ENCODE peak calls at places on chromosome 20, in nine cellular contexts. T is endothelial cell, C is progenitor cell of endocrine pancreas, L is ovary, Y is HT-29, I is HS-5, O is SK-N-SH, E is aorta, B is ecto neural progenitor cell. J is an unnamed sample.

GRCh38 chr20:55172310-55173002 is 697.1 kb downstream of the DOK5 start:
- DNase-seq in T (no peak), C (no peak), B (no peak), O (no peak), L (no peak), I (no peak), Y (no peak), E (no peak), J (no peak)

GRCh38 chr20:19958243-19958642 is 58.9 kb upstream of the NAA20 start:
- DNase-seq in E (no peak), B (no peak), T (no peak), O (no peak), I (no peak), L (no peak), C (no peak), Y (no peak), J (no peak)

GRCh38 chr20:10861086-10861485 is 187.3 kb upstream of the JAG1 start:
- DNase-seq in O (no peak), B (no peak), L (no peak), E (no peak), C (no peak), T (no peak), Y (no peak), I (no peak), J (no peak)

GRCh38 chr20:59006864-59007757 is at the start of gene CTSZ:
- DNase-seq in E (peak), I (no peak), T (peak), B (peak), Y (peak), O (no peak), L (peak), C (peak), J (peak)

GRCh38 chr20:54350415-54350814 is 125.0 kb upstream of the DOK5 start:
- DNase-seq in I (peak), T (no peak), O (no peak), E (no peak), C (no peak), B (no peak), L (no peak), Y (no peak), J (no peak)

GRCh38 chr20:13868331-13868730 is 83.5 kb downstream of the NDUFAF5 start:
- DNase-seq in I (peak), T (no peak), C (no peak), Y (no peak), L (no peak), B (no peak), E (peak), O (no peak), J (no peak)

GRCh38 chr20:63153254-63154221 is 62.4 kb downstream of the YTHDF1 start:
- DNase-seq in T (no peak), E (peak), L (no peak), B (no peak), Y (no peak), I (no peak), O (no peak), C (no peak), J (no peak)

GRCh38 chr20:33191484-33191883 is 23.5 kb downstream of the BPIFA2 start:
- DNase-seq in L (no peak), O (no peak), C (no peak), T (no peak), Y (no peak), E (no peak), I (no peak), B (no peak), J (no peak)

GRCh38 chr20:7696311-7696710 is 243.9 kb downstream of the HAO1 start:
- DNase-seq in Y (no peak), C (no peak), B (no peak), I (no peak), E (no peak), T (no peak), L (no peak), O (no peak), J (no peak)

GRCh38 chr20:6053776-6054688 is at the start of gene LRRN4:
- DNase-seq in C (no peak), O (no peak), Y (peak), I (peak), L (no peak), B (no peak), E (no peak), T (peak), J (no peak)

GRCh38 chr20:5835234-5835845 is 85.1 kb downstream of the SHLD1 start:
- DNase-seq in L (peak), O (peak), B (no peak), T (no peak), I (peak), C (no peak), E (no peak), Y (peak), J (no peak)

GRCh38 chr20:3766832-3767433 is 620 bp downstream of the ADISSP start:
- DNase-seq in O (no peak), Y (no peak), L (peak), B (no peak), I (no peak), E (no peak), T (no peak), C (no peak), J (no peak)

GRCh38 chr20:33693741-33694645 is 7.8 kb upstream of the E2F1 start:
- DNase-seq in Y (no peak), T (no peak), E (peak), I (no peak), O (peak), B (peak), C (no peak), L (peak), J (peak)

GRCh38 chr20:24830649-24831048 is 118.4 kb upstream of the CST7 start:
- DNase-seq in E (no peak), I (no peak), L (no peak), O (no peak), C (no peak), Y (no peak), T (no peak), B (no peak), J (no peak)

GRCh38 chr20:25040438-25040831 is 17.5 kb downstream of the ACSS1 start:
- DNase-seq in E (peak), L (peak), B (no peak), Y (no peak), T (no peak), O (no peak), C (no peak), I (no peak), J (peak)

GRCh38 chr20:53917145-53918009 is 153.0 kb downstream of the BCAS1 start:
- DNase-seq in T (no peak), I (peak), B (no peak), E (peak), Y (no peak), O (peak), C (no peak), L (peak), J (peak)

GRCh38 chr20:61803416-61803902 is 262.2 kb downstream of the TAF4 start:
- DNase-seq in C (no peak), B (no peak), O (no peak), T (no peak), Y (no peak), I (no peak), E (no peak), L (no peak), J (peak)

GRCh38 chr20:982754-983153 is 19.4 kb downstream of the RSPO4 start:
- DNase-seq in C (no peak), Y (no peak), E (no peak), B (peak), L (no peak), T (no peak), I (no peak), O (no peak), J (no peak)

GRCh38 chr20:24818056-24818455 is 131.0 kb upstream of the CST7 start:
- DNase-seq in B (no peak), L (no peak), Y (no peak), T (no peak), I (no peak), E (no peak), O (no peak), C (no peak), J (no peak)

GRCh38 chr20:53940356-53940694 is 130.1 kb downstream of the BCAS1 start:
- DNase-seq in I (no peak), B (no peak), Y (no peak), O (no peak), L (no peak), E (no peak), T (no peak), C (no peak), J (no peak)

GRCh38 chr20:6882911-6883310 is 115.4 kb downstream of the BMP2 start:
- DNase-seq in O (no peak), L (no peak), T (no peak), E (no peak), Y (no peak), B (no peak), C (no peak), I (peak), J (no peak)

GRCh38 chr20:38034108-38034649 is 633 bp downstream of the RPRD1B start:
- DNase-seq in B (no peak), L (no peak), T (no peak), Y (peak), O (no peak), C (no peak), E (no peak), I (no peak), J (no peak)

GRCh38 chr20:53570446-53571276 is 23.0 kb downstream of the ZNF217 start:
- DNase-seq in Y (no peak), B (no peak), C (no peak), I (no peak), E (no peak), L (no peak), T (no peak), O (no peak), J (no peak)

GRCh38 chr20:57811373-57812020 is 101.7 kb upstream of the PMEPA1 start:
- DNase-seq in L (no peak), I (no peak), Y (peak), C (no peak), T (no peak), E (no peak), B (no peak), O (no peak), J (no peak)

GRCh38 chr20:9241232-9241692 is 172.4 kb downstream of the PLCB4 start:
- DNase-seq in T (no peak), O (no peak), Y (peak), E (no peak), C (no peak), I (peak), B (no peak), L (no peak), J (no peak)

GRCh38 chr20:33507461-33507860 is 17.6 kb downstream of the CBFA2T2 start:
- DNase-seq in L (no peak), B (no peak), O (no peak), C (no peak), Y (no peak), T (no peak), E (no peak), I (no peak), J (no peak)

GRCh38 chr20:15310361-15310760 is 972.9 kb upstream of the FLRT3 start:
- DNase-seq in O (no peak), C (no peak), E (no peak), I (no peak), Y (no peak), T (no peak), B (no peak), L (no peak), J (no peak)

GRCh38 chr20:2358006-2358405 is 22.7 kb upstream of the TGM6 start:
- DNase-seq in I (no peak), E (no peak), B (no peak), C (no peak), O (no peak), Y (no peak), T (no peak), L (no peak), J (no peak)

GRCh38 chr20:45470262-45470931 is 844 bp downstream of the WFDC2 start:
- DNase-seq in L (peak), E (peak), B (peak), Y (peak), C (peak), I (no peak), T (peak), O (peak), J (peak)

GRCh38 chr20:53937330-53937729 is 133.1 kb downstream of the BCAS1 start:
- DNase-seq in Y (no peak), L (no peak), B (peak), T (no peak), C (no peak), I (no peak), E (no peak), O (no peak), J (no peak)

GRCh38 chr20:61966492-61967244 is 99.0 kb downstream of the TAF4 start:
- DNase-seq in I (no peak), T (no peak), B (no peak), C (no peak), L (no peak), O (no peak), E (no peak), Y (no peak), J (peak)

GRCh38 chr20:4026093-4026601 is 10.8 kb upstream of the RNF24 start:
- DNase-seq in C (no peak), O (peak), L (no peak), T (peak), Y (peak), E (no peak), B (no peak), I (no peak), J (no peak)

GRCh38 chr20:63846128-63846771 is 15.0 kb upstream of the ABHD16B start:
- DNase-seq in O (peak), I (no peak), E (no peak), B (peak), T (no peak), Y (no peak), C (no peak), L (peak), J (peak)

GRCh38 chr20:47315339-47315662 is 41.2 kb downstream of the ZMYND8 start:
- DNase-seq in L (no peak), C (no peak), Y (no peak), I (peak), B (no peak), E (no peak), T (no peak), O (no peak), J (no peak)